ENCODE peak calls at places on chromosomes 11 and 22, in eight cellular contexts. R is Daoy; T is effector memory CD4-positive, alpha-beta T cell; E is NK-92 treated with Interleukin-12 subunit alpha and Interleukin-12 subunit beta, amount 100 ng/mL, for 24 hours; U is CD8-positive, alpha-beta memory T cell; Z is nucleus accumbens; X is activated CD8-positive, alpha-beta memory T cell treated with anti-CD3 and anti-CD28 coated beads, Interleukin-2, amount 50 U/mL, for 48 hours; H is SK-N-SH. J is an unnamed sample.

GRCh38 chr11:20363500-20364411 is at the start of gene HTATIP2:
- DNase-seq in T (peak; percentile 53), Z (no peak), U (peak; percentile 77), H (no peak), X (peak; percentile 85), E (peak; percentile 57), R (peak; percentile 73), J (no peak)

GRCh38 chr11:43802509-43802908 is 78.1 kb upstream of the ALKBH3 start:
- DNase-seq in U (no peak), T (no peak), H (peak; percentile 10), E (no peak), X (no peak), Z (no peak), R (no peak), J (no peak)

GRCh38 chr11:88979641-88980040 is 86.1 kb downstream of the GRM5 start:
- DNase-seq in T (no peak), Z (no peak), U (no peak), X (no peak), H (no peak), R (peak; percentile 24), E (no peak), J (no peak)

GRCh38 chr22:38284042-38284402 is 11.2 kb upstream of the TMEM184B start:
- DNase-seq in R (no peak), Z (no peak), U (no peak), E (no peak), H (no peak), T (no peak), X (no peak), J (no peak)

GRCh38 chr11:78767409-78767932 is 192.8 kb upstream of the NARS2 start:
- DNase-seq in T (no peak), E (no peak), R (no peak), H (no peak), Z (no peak), U (no peak), X (no peak), J (no peak)

GRCh38 chr22:49269928-49270327 is 557.7 kb downstream of the BRD1 start:
- DNase-seq in H (no peak), T (no peak), Z (no peak), E (no peak), R (no peak), X (no peak), U (no peak), J (no peak)

GRCh38 chr11:83051760-83052671 is 19.7 kb downstream of the RAB30 start:
- DNase-seq in U (no peak), X (no peak), H (no peak), E (no peak), T (no peak), R (peak; percentile 70), Z (no peak), J (peak; percentile 73)

GRCh38 chr11:92357344-92357743 is 132.7 kb downstream of the FAT3 start:
- DNase-seq in H (no peak), T (no peak), X (no peak), Z (no peak), E (no peak), R (no peak), U (no peak), J (no peak)

GRCh38 chr11:1574256-1575242 is 2.5 kb upstream of the DUSP8 start:
- DNase-seq in E (no peak), Z (no peak), T (peak; percentile 42), U (peak; percentile 67), H (peak; percentile 89), X (peak; percentile 86), R (peak; percentile 60), J (peak; percentile 40)

GRCh38 chr22:27844256-27844655 is 42.7 kb upstream of the MN1 start:
- DNase-seq in T (no peak), Z (no peak), H (no peak), U (no peak), R (no peak), X (peak; percentile 39), E (no peak), J (no peak)

GRCh38 chr11:121372671-121373429 is 79.3 kb upstream of the SORL1 start:
- DNase-seq in T (no peak), H (no peak), X (no peak), Z (no peak), E (no peak), R (no peak), U (no peak), J (no peak)

GRCh38 chr11:38547464-38547863 is 1949.4 kb upstream of the RAG2 start:
- DNase-seq in E (no peak), H (no peak), X (no peak), T (no peak), R (no peak), Z (no peak), U (no peak), J (peak; percentile 20)

GRCh38 chr11:7552666-7553065 is 38.9 kb downstream of the PPFIBP2 start:
- DNase-seq in U (no peak), R (no peak), X (no peak), H (no peak), T (no peak), Z (no peak), E (no peak), J (no peak)

GRCh38 chr11:116960916-116961315 is 123.5 kb upstream of the APOA1 start:
- DNase-seq in X (no peak), E (no peak), R (peak; percentile 80), T (no peak), U (no peak), H (no peak), Z (no peak), J (peak; percentile 40)

GRCh38 chr11:35792148-35792845 is 129.7 kb downstream of the TRIM44 start:
- DNase-seq in R (no peak), E (no peak), Z (no peak), H (no peak), T (no peak), X (no peak), U (no peak), J (no peak)

GRCh38 chr22:38202437-38203089 is 769 bp downstream of the MAFF start:
- DNase-seq in H (peak; percentile 76), R (peak; percentile 84), T (peak; percentile 54), Z (no peak), U (peak; percentile 65), E (no peak), X (peak; percentile 83), J (no peak)

GRCh38 chr11:96045622-96046456 is 121.9 kb upstream of the MTMR2 start:
- DNase-seq in X (no peak), H (peak; percentile 24), E (no peak), T (no peak), R (peak; percentile 65), Z (no peak), U (no peak), J (peak; percentile 16)

GRCh38 chr11:10314199-10315072 is 9.6 kb downstream of the ADM start:
- DNase-seq in H (no peak), U (no peak), X (no peak), T (no peak), R (peak; percentile 49), Z (no peak), E (no peak), J (peak; percentile 84)

GRCh38 chr22:30806391-30806861 is 111.8 kb downstream of the OSBP2 start:
- DNase-seq in Z (no peak), H (no peak), T (no peak), E (peak; percentile 6), X (no peak), R (peak; percentile 80), U (no peak), J (peak; percentile 93)

GRCh38 chr11:81886406-81887075 is 847.1 kb downstream of the FAM181B start:
- DNase-seq in E (no peak), Z (no peak), H (no peak), R (no peak), X (no peak), U (no peak), T (no peak), J (no peak)

GRCh38 chr11:126405374-126405773 is 49.9 kb downstream of the ST3GAL4 start:
- DNase-seq in H (no peak), T (no peak), E (no peak), X (no peak), Z (no peak), U (no peak), R (no peak), J (no peak)

GRCh38 chr11:9493492-9493891 is 32.7 kb downstream of the ZNF143 start:
- DNase-seq in H (peak; percentile 20), U (no peak), E (no peak), X (no peak), T (no peak), R (no peak), Z (no peak), J (no peak)

GRCh38 chr11:22884268-22884667 is 24.0 kb upstream of the CCDC179 start:
- DNase-seq in E (no peak), H (no peak), X (no peak), R (no peak), T (no peak), Z (no peak), U (no peak), J (no peak)